ENCODE peak calls at places on chromosomes 7 and 10, in ten cellular contexts. D, S, A, T, V, J, N, M, O and F are unnamed samples.

GRCh38 chr7:77802557-77803410 is 4.2 kb downstream of the PHTF2 start:
- DNase-seq in D (no peak), S (no peak), A (no peak), T (no peak), V (no peak), J (no peak), N (no peak), M (no peak), O (no peak), F (no peak)

GRCh38 chr7:70657989-70658578 is 473.9 kb upstream of the GALNT17 start:
- DNase-seq in D (no peak), S (no peak), A (no peak), T (no peak), V (no peak), J (no peak), N (no peak), M (no peak), O (no peak), F (no peak)

GRCh38 chr10:48463318-48464003 is 141.4 kb downstream of the ARHGAP22 start:
- DNase-seq in D (no peak), S (no peak), A (no peak), T (no peak), V (no peak), J (no peak), N (no peak), M (peak; percentile 58), O (no peak), F (peak; percentile 24)

GRCh38 chr7:47492720-47493119 is 89.2 kb downstream of the TNS3 start:
- DNase-seq in D (no peak), S (no peak), A (no peak), T (no peak), V (no peak), J (no peak), N (no peak), M (no peak), O (no peak), F (no peak)

GRCh38 chr7:134212576-134213546 is 85.7 kb downstream of the LRGUK start:
- DNase-seq in D (no peak), S (no peak), A (no peak), T (no peak), V (no peak), J (no peak), N (peak; percentile 26), M (no peak), O (peak; percentile 2), F (peak; percentile 10)

GRCh38 chr7:77698042-77698625 is 1.9 kb downstream of the RSBN1L start:
- DNase-seq in D (no peak), S (no peak), A (no peak), T (no peak), V (no peak), J (no peak), N (no peak), M (no peak), O (no peak), F (no peak)

GRCh38 chr10:19922236-19922963 is 106.2 kb downstream of the PLXDC2 start:
- DNase-seq in D (no peak), S (peak; percentile 23), A (no peak), T (no peak), V (no peak), J (no peak), N (peak; percentile 66), M (peak; percentile 89), O (peak; percentile 90), F (peak; percentile 94)

GRCh38 chr7:5230272-5231067 is 40.4 kb downstream of the WIPI2 start:
- DNase-seq in D (no peak), S (no peak), A (no peak), T (no peak), V (no peak), J (no peak), N (no peak), M (no peak), O (no peak), F (no peak)

GRCh38 chr7:91228327-91228726 is 35.9 kb upstream of the FZD1 start:
- DNase-seq in D (no peak), S (no peak), A (no peak), T (no peak), V (no peak), J (no peak), N (no peak), M (peak; percentile 32), O (peak; percentile 60), F (peak; percentile 44)

GRCh38 chr10:87842776-87843497 is 20.4 kb downstream of the KLLN start:
- DNase-seq in D (no peak), S (no peak), A (peak; percentile 80), T (no peak), V (no peak), J (no peak), N (no peak), M (peak; percentile 86), O (peak; percentile 83), F (peak; percentile 87)

GRCh38 chr10:47114680-47115186 is 185.3 kb upstream of the GDF10 start:
- DNase-seq in D (no peak), S (no peak), A (no peak), T (no peak), V (no peak), J (peak; percentile 84), N (no peak), M (no peak), O (no peak), F (no peak)

GRCh38 chr10:130960531-130960930 is 351.0 kb downstream of the TCERG1L start:
- DNase-seq in D (no peak), S (no peak), A (no peak), T (no peak), V (no peak), J (peak; percentile 87), N (no peak), M (no peak), O (no peak), F (no peak)

GRCh38 chr10:18545626-18546025 is 105.8 kb downstream of the NSUN6 start:
- DNase-seq in D (no peak), S (no peak), A (no peak), T (no peak), V (no peak), J (no peak), N (no peak), M (peak; percentile 11), O (no peak), F (peak; percentile 17)

DNA sequence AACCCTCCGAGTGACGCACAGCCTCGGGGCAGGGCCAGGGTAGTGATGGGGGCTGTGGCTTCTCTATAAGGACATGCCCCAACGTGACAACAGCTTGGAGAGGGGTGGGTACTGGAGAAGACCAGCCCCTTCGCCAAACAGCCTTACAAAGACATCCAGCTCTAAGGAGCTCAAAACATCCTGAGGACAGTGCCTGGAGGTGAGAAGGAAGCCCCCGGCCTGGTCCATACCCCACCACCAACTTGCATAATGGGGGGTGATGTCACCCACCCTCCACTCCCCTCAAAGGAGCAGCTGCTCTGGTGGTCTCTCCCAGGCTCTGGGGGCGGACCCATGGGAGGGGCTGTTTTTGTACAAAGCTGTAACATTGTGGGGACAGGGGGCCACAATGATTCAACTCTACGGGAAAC is 15.1 kb downstream of the PRSS2 start:
- DNase-seq in D (no peak), S (peak; percentile 37), A (no peak), T (no peak), V (no peak), J (no peak), N (no peak), M (no peak), O (no peak), F (no peak)
- H3K4me3 ChIP-seq in D (no peak overlapping the region), S (no peak overlapping the region), A (no peak overlapping the region), T (no peak overlapping the region), V (no peak overlapping the region), J (no peak overlapping the region), N (no peak overlapping the region), M (no peak overlapping the region), O (no peak overlapping the region), F (no peak overlapping the region)

GRCh38 chr7:30019387-30019786 is 7.1 kb downstream of the FKBP14 start:
- DNase-seq in D (no peak), S (no peak), A (no peak), T (no peak), V (no peak), J (no peak), N (no peak), M (no peak), O (no peak), F (no peak)
- TF ChIP-seq CTCF in D (no peak), S (no peak), A (no peak), T (peak; percentile 8), V (no peak), J (no peak), N (no peak), M (peak; percentile 11), O (no peak), F (peak; percentile 7)

DNA sequence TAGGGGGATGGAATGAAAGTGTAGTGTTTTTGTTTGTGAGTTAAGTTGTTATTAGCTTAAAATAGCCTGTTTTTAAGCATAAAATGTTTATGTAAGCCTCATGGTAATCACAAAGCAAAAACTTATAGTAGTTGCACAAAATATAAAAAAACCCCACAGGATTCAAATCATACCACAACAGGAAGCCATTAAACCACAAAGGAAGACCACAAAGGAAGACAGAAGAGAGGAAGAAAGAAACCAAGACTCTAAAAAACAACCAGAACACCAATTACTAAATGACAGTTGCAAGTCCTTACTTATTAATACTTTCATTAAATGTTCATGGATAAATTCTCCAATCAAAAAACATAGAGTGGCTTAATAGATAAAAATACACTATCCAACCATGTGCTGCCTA is 63.6 kb downstream of the ANKRD7 start:
- DNase-seq in D (peak; percentile 73), S (no peak), A (no peak), T (no peak), V (no peak), J (no peak), N (no peak), M (no peak), O (no peak), F (peak; percentile 38)
- H3K4me3 ChIP-seq in D (no peak overlapping the region), S (no peak overlapping the region), A (no peak overlapping the region), T (no peak overlapping the region), V (no peak overlapping the region), J (no peak overlapping the region), N (no peak overlapping the region), M (no peak overlapping the region), O (no peak overlapping the region), F (no peak overlapping the region)

GRCh38 chr7:86814980-86815379 is 171.3 kb downstream of the GRM3 start:
- DNase-seq in D (no peak), S (no peak), A (no peak), T (no peak), V (no peak), J (no peak), N (peak; percentile 7), M (peak; percentile 2), O (peak; percentile 6), F (peak; percentile 5)
- TF ChIP-seq CTCF in D (no peak), S (peak; percentile 22), A (peak; percentile 26), T (peak; percentile 32), V (peak; percentile 69), J (no peak), N (peak; percentile 48), M (peak; percentile 12), O (no peak), F (peak; percentile 27)

DNA sequence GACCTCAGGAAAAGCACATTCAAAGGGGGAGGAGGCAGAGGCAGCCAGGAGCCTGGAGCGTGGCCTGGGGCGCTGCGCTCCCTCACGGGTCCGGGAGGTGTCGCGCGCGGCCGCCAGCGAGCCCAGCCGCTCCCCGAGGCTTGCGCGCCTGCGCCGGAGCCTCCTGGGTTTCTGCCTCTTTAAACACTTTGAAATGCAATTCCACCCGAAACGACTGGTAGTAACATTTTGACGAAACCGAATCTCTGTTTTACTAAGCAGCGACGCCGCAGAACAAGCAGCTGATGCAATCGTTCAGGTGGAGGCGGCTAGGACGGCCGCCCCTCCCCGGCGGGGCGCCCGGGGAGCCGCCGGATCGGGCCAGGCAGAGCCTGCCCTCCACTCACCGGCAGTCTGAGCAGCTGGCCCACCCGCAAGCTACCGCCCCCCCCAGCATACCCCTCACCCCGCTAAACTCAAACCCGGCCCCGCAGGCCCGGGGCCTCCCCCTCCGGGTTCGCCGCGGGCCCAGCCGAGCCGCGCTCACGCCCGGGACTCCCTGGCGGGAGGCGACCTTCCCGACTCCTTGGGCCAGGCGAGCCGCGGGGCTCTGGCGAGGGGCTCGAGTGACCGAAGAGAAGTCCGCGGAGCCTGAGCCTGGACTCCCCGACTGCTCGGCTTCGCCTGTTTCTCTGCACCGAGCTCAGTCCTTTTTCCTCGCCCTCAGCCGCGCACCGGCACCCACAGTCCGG is 3.3 kb downstream of the MKX start:
- DNase-seq in D (peak; percentile 6), S (peak; percentile 81), A (no peak), T (peak; percentile 38), V (peak; percentile 60), J (no peak), N (peak; percentile 81), M (peak; percentile 75), O (peak; percentile 76), F (peak; percentile 89)
- H3K4me3 ChIP-seq in D (peak overlapping the region; percentile 34), S (peak overlapping the region; percentile 95), A (peak overlapping the region; percentile 96), T (peak overlapping the region; percentile 64), V (peak overlapping the region; percentile 59), J (peak overlapping the region; percentile 90), N (no peak overlapping the region), M (peak overlapping the region; percentile 61), O (peak overlapping the region; percentile 38), F (peak overlapping the region; percentile 46)